ENCODE peak calls at places on chromosomes 1 and 21, in five cellular contexts. Y, R, I, W and H are unnamed samples.

GRCh38 chr1:151994956-151995355 is 1.3 kb upstream of the S100A10 start:
- DNase-seq in W (no peak), Y (no peak), R (no peak), I (no peak), H (no peak)

GRCh38 chr1:13564073-13564472 is 19.6 kb upstream of the PDPN start:
- DNase-seq in R (no peak), W (no peak), Y (no peak), I (no peak), H (no peak)

GRCh38 chr1:41955461-41956159 is 36.9 kb upstream of the HIVEP3 start:
- DNase-seq in I (no peak), Y (peak; percentile 49), W (peak; percentile 4), R (no peak), H (peak; percentile 17)

GRCh38 chr1:15181564-15181963 is 28.0 kb downstream of the TMEM51 start:
- DNase-seq in I (no peak), R (no peak), W (no peak), Y (no peak), H (no peak)

GRCh38 chr1:107251083-107251482 is 110.2 kb downstream of the NTNG1 start:
- DNase-seq in W (no peak), I (no peak), R (no peak), Y (no peak), H (no peak)

GRCh38 chr1:71345491-71345890 is 264.7 kb upstream of the ZRANB2 start:
- DNase-seq in Y (no peak), I (no peak), R (no peak), W (no peak), H (no peak)

GRCh38 chr1:17719874-17720273 is 35.3 kb upstream of the ACTL8 start:
- DNase-seq in R (no peak), Y (no peak), W (no peak), I (no peak), H (no peak)

GRCh38 chr1:234961468-234962339 is 166.9 kb downstream of the TOMM20 start:
- DNase-seq in Y (peak; percentile 52), R (no peak), I (no peak), W (no peak), H (peak; percentile 8)

GRCh38 chr1:236345728-236346127 is 48.4 kb upstream of the EDARADD start:
- DNase-seq in I (no peak), R (no peak), W (no peak), Y (no peak), H (no peak)

GRCh38 chr1:29639741-29640427 is 403.6 kb downstream of the PTPRU start:
- DNase-seq in I (peak; percentile 87), Y (no peak), W (no peak), R (no peak), H (no peak)

GRCh38 chr1:47243910-47244309 is 11.9 kb upstream of the TAL1 start:
- DNase-seq in W (no peak), R (no peak), I (no peak), Y (no peak), H (no peak)

GRCh38 chr1:197910120-197911110 is 6.8 kb upstream of the LHX9 start:
- DNase-seq in I (no peak), W (no peak), R (no peak), Y (no peak), H (no peak)

GRCh38 chr1:197464039-197464438 is 196.0 kb downstream of the CRB1 start:
- DNase-seq in I (no peak), R (no peak), W (no peak), Y (no peak), H (no peak)

GRCh38 chr1:160064164-160064563 is 5.8 kb downstream of the KCNJ10 start:
- DNase-seq in Y (no peak), W (no peak), I (no peak), R (no peak), H (no peak)

GRCh38 chr1:53544731-53545515 is 85.7 kb downstream of the DMRTB1 start:
- DNase-seq in Y (no peak), W (no peak), I (peak; percentile 40), R (no peak), H (no peak)

GRCh38 chr1:37282763-37283162 is 191.6 kb upstream of the ZC3H12A start:
- DNase-seq in I (no peak), R (no peak), W (no peak), Y (no peak), H (no peak)

GRCh38 chr1:184390889-184391288 is 4.1 kb downstream of the C1orf21 start:
- DNase-seq in R (no peak), I (no peak), W (no peak), Y (no peak), H (no peak)

GRCh38 chr1:94160811-94161210 is 39.9 kb upstream of the ABCA4 start:
- DNase-seq in Y (no peak), R (no peak), I (no peak), W (no peak), H (no peak)

GRCh38 chr1:25712299-25712970 is 87.6 kb upstream of the SELENON start:
- DNase-seq in Y (no peak), R (no peak), W (no peak), I (no peak), H (no peak)

GRCh38 chr1:100390507-100390906 is 38.2 kb downstream of the CDC14A start:
- DNase-seq in W (no peak), I (no peak), Y (no peak), R (no peak), H (no peak)

GRCh38 chr1:167439301-167439988 is 78.9 kb downstream of the CD247 start:
- DNase-seq in R (no peak), W (no peak), I (no peak), Y (peak; percentile 62), H (no peak)

GRCh38 chr1:234746798-234747196 is 136.8 kb upstream of the IRF2BP2 start:
- DNase-seq in W (no peak), Y (no peak), I (no peak), R (no peak), H (no peak)

GRCh38 chr1:233993651-233994050 is 89.2 kb downstream of the SLC35F3 start:
- DNase-seq in I (no peak), R (no peak), Y (no peak), W (no peak), H (no peak)

GRCh38 chr21:42059141-42059540 is 12.0 kb upstream of the UMODL1 start:
- DNase-seq in Y (no peak), W (no peak), I (peak; percentile 71), R (no peak), H (no peak)

GRCh38 chr1:26838474-26839338 is 12.2 kb downstream of the ZDHHC18 start:
- DNase-seq in Y (no peak), I (no peak), R (no peak), W (peak; percentile 29), H (peak; percentile 44)

GRCh38 chr1:203675596-203676347 is 49.1 kb downstream of the ATP2B4 start:
- DNase-seq in W (no peak), Y (peak; percentile 54), I (no peak), R (no peak), H (no peak)

GRCh38 chr1:161374373-161374772 is 6.7 kb upstream of the CFAP126 start:
- DNase-seq in W (no peak), Y (peak; percentile 58), R (no peak), I (no peak), H (no peak)

GRCh38 chr21:36910581-36911307 is 55.7 kb downstream of the HLCS start:
- DNase-seq in W (no peak), I (no peak), R (no peak), Y (no peak), H (no peak)

GRCh38 chr1:222652676-222653075 is 34.8 kb downstream of the MIA3 start:
- DNase-seq in I (no peak), R (no peak), W (no peak), Y (no peak), H (no peak)